ENCODE peak calls at places on chromosomes 5 and 9, in five cellular contexts. J is fibroblast of the aortic adventitia; N is GM10248; S is globus pallidus; U is activated CD4-positive, alpha-beta memory T cell treated with anti-CD3 and anti-CD28 coated beads, Interleukin-2, amount 10 ng/mL, durations not matched to agents 7 days and 5 days. K is an unnamed sample.

GRCh38 chr9:132575005-132575609 is 7.3 kb upstream of the BARHL1 start:
- DNase-seq in J (peak), S (peak), U (peak), N (peak), K (peak)

GRCh38 chr5:115809946-115810345 is 6.5 kb downstream of the CDO1 start:
- DNase-seq in J (no peak), U (no peak), N (no peak), S (no peak), K (no peak)

GRCh38 chr5:80193421-80193820 is 62.4 kb downstream of the SERINC5 start:
- DNase-seq in J (no peak), N (no peak), S (no peak), U (no peak), K (no peak)

GRCh38 chr5:172550096-172550765 is 90.8 kb upstream of the NEURL1B start:
- DNase-seq in S (no peak), U (no peak), N (no peak), J (no peak), K (no peak)

GRCh38 chr5:170302729-170303501 is 5.3 kb upstream of the LCP2 start:
- DNase-seq in N (peak), U (peak), S (peak), J (no peak), K (no peak)

GRCh38 chr9:109815366-109815947 is 35.5 kb downstream of the PALM2AKAP2 start:
- DNase-seq in U (no peak), S (no peak), J (peak), N (no peak), K (no peak)

GRCh38 chr5:76586531-76586930 is 36.7 kb downstream of the F2RL2 start:
- DNase-seq in J (no peak), N (no peak), U (no peak), S (no peak), K (no peak)

GRCh38 chr9:106945727-106946690 is 83.0 kb downstream of the ZNF462 start:
- DNase-seq in J (peak), N (no peak), U (no peak), S (no peak), K (no peak)

GRCh38 chr5:57889558-57889957 is 406.9 kb upstream of the ACTBL2 start:
- DNase-seq in S (no peak), J (peak), U (no peak), N (no peak), K (peak)

GRCh38 chr9:23659346-23660006 is 166.6 kb downstream of the ELAVL2 start:
- DNase-seq in U (no peak), N (no peak), J (no peak), S (no peak), K (no peak)

GRCh38 chr9:126160854-126161329 is 165.7 kb upstream of the MVB12B start:
- DNase-seq in J (no peak), N (no peak), S (no peak), U (no peak), K (no peak)

GRCh38 chr5:132059696-132060500 is 557 bp upstream of the IL3 start:
- DNase-seq in J (no peak), S (no peak), U (no peak), N (no peak), K (no peak)

GRCh38 chr5:155307219-155307618 is 293.7 kb downstream of the KIF4B start:
- DNase-seq in U (no peak), J (no peak), S (no peak), N (no peak), K (no peak)

GRCh38 chr9:84278131-84278530 is 62.4 kb downstream of the SLC28A3 start:
- DNase-seq in N (no peak), S (no peak), U (no peak), J (peak), K (no peak)

GRCh38 chr5:67984546-67984945 is 231.0 kb upstream of the PIK3R1 start:
- DNase-seq in U (no peak), N (no peak), J (no peak), S (no peak), K (no peak)

GRCh38 chr5:83590966-83591365 is 119.4 kb downstream of the VCAN start:
- DNase-seq in N (no peak), U (no peak), J (no peak), S (no peak), K (no peak)

GRCh38 chr5:71569748-71570509 is 17.2 kb upstream of the MCCC2 start:
- DNase-seq in S (no peak), J (no peak), U (no peak), N (no peak), K (no peak)

GRCh38 chr9:82247318-82247717 is 258.7 kb downstream of the SPATA31D1 start:
- DNase-seq in J (no peak), S (no peak), N (no peak), U (no peak), K (no peak)

GRCh38 chr5:159982421-159983173 is 26.3 kb upstream of the TTC1 start:
- DNase-seq in N (no peak), J (no peak), U (no peak), S (no peak), K (no peak)

GRCh38 chr9:69165581-69165980 is 8.5 kb upstream of the TJP2 start:
- DNase-seq in S (no peak), N (no peak), J (no peak), U (no peak), K (no peak)

GRCh38 chr9:100589582-100589981 is 11.7 kb downstream of the CAVIN4 start:
- DNase-seq in U (no peak), J (peak), N (no peak), S (no peak), K (no peak)

GRCh38 chr5:118199801-118200200 is 788.5 kb downstream of the DTWD2 start:
- DNase-seq in N (no peak), J (no peak), S (no peak), U (no peak), K (no peak)

GRCh38 chr5:138573949-138574670 is 1.1 kb downstream of the HSPA9 start:
- DNase-seq in N (no peak), U (no peak), J (peak), S (no peak), K (no peak)

GRCh38 chr9:130990362-130991226 is 18.4 kb upstream of the LAMC3 start:
- DNase-seq in S (no peak), J (no peak), U (no peak), N (no peak), K (no peak)

GRCh38 chr9:124371183-124371582 is 44.1 kb downstream of the PSMB7 start:
- DNase-seq in N (no peak), J (peak), U (no peak), S (no peak), K (no peak)

GRCh38 chr5:59356813-59357381 is 536.6 kb downstream of the PDE4D start:
- DNase-seq in S (no peak), U (no peak), J (no peak), N (no peak), K (no peak)

GRCh38 chr9:109971226-109971625 is 191.2 kb downstream of the PALM2AKAP2 start:
- DNase-seq in S (no peak), U (no peak), J (no peak), N (no peak), K (no peak)

GRCh38 chr5:132215329-132215728 is 12.3 kb downstream of the P4HA2 start:
- DNase-seq in N (no peak), S (peak), J (peak), U (no peak), K (no peak)